ENCODE peak calls at places on chromosomes 5 and 9, in nine cellular contexts. One of them, this sample, is unnamed.

GRCh38 chr9:122005597-122005996 is 87.5 kb downstream of the TTLL11 start:
- DNase-seq in AG09319: no peak
- DNase-seq in neural progenitor cell: peak
- DNase-seq in NCI-H1436: no peak
- DNase-seq in CD4-positive, alpha-beta T cell: no peak
- DNase-seq in HCEC 1CT: peak
- DNase-seq in activated CD4-positive, CD25-positive, alpha-beta regulatory T cell: no peak
- DNase-seq in substantia nigra: no peak
- DNase-seq in ovary: no peak
- DNase-seq in this sample: no peak

GRCh38 chr9:7935666-7936065 is 136.1 kb upstream of the DMAC1 start:
- DNase-seq in AG09319: no peak
- DNase-seq in neural progenitor cell: no peak
- DNase-seq in NCI-H1436: no peak
- DNase-seq in CD4-positive, alpha-beta T cell: no peak
- DNase-seq in HCEC 1CT: no peak
- DNase-seq in activated CD4-positive, CD25-positive, alpha-beta regulatory T cell: no peak
- DNase-seq in substantia nigra: no peak
- DNase-seq in ovary: no peak
- DNase-seq in this sample: peak

GRCh38 chr9:76761448-76761847 is 2.8 kb upstream of the PCA3 start:
- DNase-seq in AG09319: no peak
- DNase-seq in neural progenitor cell: no peak
- DNase-seq in NCI-H1436: no peak
- DNase-seq in CD4-positive, alpha-beta T cell: no peak
- DNase-seq in HCEC 1CT: peak
- DNase-seq in activated CD4-positive, CD25-positive, alpha-beta regulatory T cell: no peak
- DNase-seq in substantia nigra: no peak
- DNase-seq in ovary: no peak
- DNase-seq in this sample: peak

GRCh38 chr9:134240371-134240770 is 76.0 kb upstream of the RNU6ATAC start:
- DNase-seq in AG09319: no peak
- DNase-seq in neural progenitor cell: no peak
- DNase-seq in NCI-H1436: no peak
- DNase-seq in CD4-positive, alpha-beta T cell: no peak
- DNase-seq in HCEC 1CT: no peak
- DNase-seq in activated CD4-positive, CD25-positive, alpha-beta regulatory T cell: no peak
- DNase-seq in substantia nigra: no peak
- DNase-seq in ovary: no peak
- DNase-seq in this sample: no peak

GRCh38 chr5:148443998-148444397 is 60.2 kb downstream of the FBXO38 start:
- DNase-seq in AG09319: peak
- DNase-seq in neural progenitor cell: peak
- DNase-seq in NCI-H1436: peak
- DNase-seq in CD4-positive, alpha-beta T cell: peak
- DNase-seq in HCEC 1CT: peak
- DNase-seq in activated CD4-positive, CD25-positive, alpha-beta regulatory T cell: no peak
- DNase-seq in substantia nigra: peak
- DNase-seq in ovary: no peak
- DNase-seq in this sample: peak

GRCh38 chr9:1434082-1434481 is 383.9 kb downstream of the DMRT2 start:
- DNase-seq in AG09319: no peak
- DNase-seq in neural progenitor cell: no peak
- DNase-seq in NCI-H1436: no peak
- DNase-seq in CD4-positive, alpha-beta T cell: no peak
- DNase-seq in HCEC 1CT: no peak
- DNase-seq in activated CD4-positive, CD25-positive, alpha-beta regulatory T cell: no peak
- DNase-seq in substantia nigra: no peak
- DNase-seq in ovary: no peak
- DNase-seq in this sample: no peak

GRCh38 chr9:12723409-12724028 is 30.3 kb downstream of the TYRP1 start:
- DNase-seq in AG09319: no peak
- DNase-seq in neural progenitor cell: no peak
- DNase-seq in NCI-H1436: no peak
- DNase-seq in CD4-positive, alpha-beta T cell: no peak
- DNase-seq in HCEC 1CT: peak
- DNase-seq in activated CD4-positive, CD25-positive, alpha-beta regulatory T cell: no peak
- DNase-seq in substantia nigra: no peak
- DNase-seq in ovary: no peak
- DNase-seq in this sample: peak

GRCh38 chr9:132182609-132183073 is 20.8 kb downstream of the NTNG2 start:
- DNase-seq in AG09319: no peak
- DNase-seq in neural progenitor cell: peak
- DNase-seq in NCI-H1436: no peak
- DNase-seq in CD4-positive, alpha-beta T cell: no peak
- DNase-seq in HCEC 1CT: no peak
- DNase-seq in activated CD4-positive, CD25-positive, alpha-beta regulatory T cell: no peak
- DNase-seq in substantia nigra: peak
- DNase-seq in ovary: no peak
- DNase-seq in this sample: no peak

This sample was measured in NAMALWA.